ENCODE peak calls at places on chromosome 7, in ten cellular contexts. S is GM20000; U is nephron progenitor cell; A is NCI-H2081; R is OCI-M1; X is NB4; E is activated CD4-positive, alpha-beta T cell treated with anti-CD3 and anti-CD28 coated beads for 4 hours; N is NCI-H1694; H is memory B cell; D is RCC 7860. I is an unnamed sample.

GRCh38 chr7:1331576-1332467 is 99.2 kb downstream of the UNCX start:
- DNase-seq in S (no peak), U (no peak), A (no peak), R (no peak), X (peak; percentile 57), E (no peak), N (peak; percentile 57), H (no peak), D (no peak), I (no peak)

GRCh38 chr7:1108264-1108920 is 20.5 kb downstream of the GPER1 start:
- DNase-seq in S (no peak), U (no peak), A (no peak), R (no peak), X (no peak), E (no peak), N (no peak), H (no peak), D (no peak), I (no peak)

GRCh38 chr7:48299580-48300169 is 128.4 kb downstream of the ABCA13 start:
- DNase-seq in S (peak; percentile 58), U (peak; percentile 75), A (peak; percentile 81), R (peak; percentile 63), X (peak; percentile 76), E (no peak), N (no peak), H (no peak), D (peak; percentile 52), I (peak; percentile 7)

GRCh38 chr7:134040988-134041387 is 86.2 kb upstream of the LRGUK start:
- DNase-seq in S (no peak), U (no peak), A (no peak), R (no peak), X (no peak), E (no peak), N (no peak), H (no peak), D (no peak), I (no peak)

GRCh38 chr7:41403291-41403690 is 299.6 kb downstream of the INHBA start:
- DNase-seq in S (no peak), U (no peak), A (no peak), R (no peak), X (no peak), E (no peak), N (no peak), H (no peak), D (no peak), I (no peak)

GRCh38 chr7:25303380-25304321 is 75.4 kb upstream of the NPVF start:
- DNase-seq in S (no peak), U (no peak), A (no peak), R (peak; percentile 2), X (no peak), E (no peak), N (no peak), H (no peak), D (no peak), I (no peak)

GRCh38 chr7:102080003-102080361 is 206.7 kb upstream of the SH2B2 start:
- DNase-seq in S (no peak), U (no peak), A (no peak), R (no peak), X (no peak), E (no peak), N (no peak), H (no peak), D (no peak), I (no peak)

GRCh38 chr7:107690611-107691010 is 30.0 kb downstream of the SLC26A4 start:
- DNase-seq in S (no peak), U (no peak), A (no peak), R (peak; percentile 31), X (no peak), E (no peak), N (no peak), H (no peak), D (no peak), I (no peak)

GRCh38 chr7:134574322-134574721 is 25.4 kb downstream of the AKR1B15 start:
- DNase-seq in S (no peak), U (no peak), A (no peak), R (no peak), X (no peak), E (no peak), N (no peak), H (no peak), D (no peak), I (no peak)

GRCh38 chr7:112594397-112594796 is 113.6 kb downstream of the LSMEM1 start:
- DNase-seq in S (no peak), U (no peak), A (no peak), R (no peak), X (no peak), E (no peak), N (no peak), H (no peak), D (no peak), I (no peak)

GRCh38 chr7:79723833-79724608 is 270.6 kb upstream of the MAGI2 start:
- DNase-seq in S (no peak), U (no peak), A (no peak), R (no peak), X (no peak), E (no peak), N (no peak), H (no peak), D (no peak), I (no peak)

GRCh38 chr7:143384148-143384547 is 3.0 kb downstream of the ZYX start:
- DNase-seq in S (no peak), U (no peak), A (no peak), R (no peak), X (no peak), E (no peak), N (no peak), H (no peak), D (no peak), I (no peak)

GRCh38 chr7:31646969-31647368 is 40.0 kb upstream of the PPP1R17 start:
- DNase-seq in S (no peak), U (no peak), A (no peak), R (no peak), X (no peak), E (no peak), N (no peak), H (no peak), D (no peak), I (no peak)

GRCh38 chr7:102028206-102028826 is 210.9 kb downstream of the CUX1 start:
- DNase-seq in S (no peak), U (no peak), A (no peak), R (no peak), X (peak; percentile 77), E (no peak), N (no peak), H (no peak), D (no peak), I (peak; percentile 25)

GRCh38 chr7:94941844-94942632 is 34.6 kb downstream of the PPP1R9A start:
- DNase-seq in S (no peak), U (no peak), A (no peak), R (no peak), X (no peak), E (no peak), N (no peak), H (no peak), D (no peak), I (no peak)

GRCh38 chr7:44559485-44559884 is 14.2 kb downstream of the DDX56 start:
- DNase-seq in S (no peak), U (no peak), A (no peak), R (no peak), X (no peak), E (peak; percentile 0), N (no peak), H (no peak), D (no peak), I (no peak)

GRCh38 chr7:140122975-140123374 is 53.8 kb downstream of the KDM7A start:
- DNase-seq in S (no peak), U (no peak), A (no peak), R (no peak), X (no peak), E (no peak), N (no peak), H (no peak), D (no peak), I (no peak)

GRCh38 chr7:87347207-87347606 is 1.7 kb downstream of the CROT start:
- DNase-seq in S (no peak), U (no peak), A (no peak), R (no peak), X (no peak), E (no peak), N (no peak), H (no peak), D (no peak), I (no peak)

GRCh38 chr7:73827568-73828106 is 3.2 kb upstream of the CLDN4 start:
- DNase-seq in S (no peak), U (no peak), A (peak; percentile 98), R (peak; percentile 53), X (no peak), E (no peak), N (peak; percentile 78), H (no peak), D (peak; percentile 88), I (no peak)

GRCh38 chr7:111107576-111107975 is 16.6 kb downstream of the LRRN3 start:
- DNase-seq in S (no peak), U (no peak), A (no peak), R (no peak), X (no peak), E (no peak), N (no peak), H (no peak), D (no peak), I (no peak)

GRCh38 chr7:126791306-126791705 is 461.4 kb downstream of the GRM8 start:
- DNase-seq in S (no peak), U (no peak), A (no peak), R (no peak), X (no peak), E (no peak), N (no peak), H (no peak), D (peak; percentile 17), I (no peak)